ENCODE peak calls at places on chromosome 12, in four cellular contexts. T, W, B and N are unnamed samples.

GRCh38 chr12:19802915-19803314 is 363.6 kb downstream of the AEBP2 start:
- DNase-seq in B (no peak), W (no peak), T (no peak), N (no peak)

GRCh38 chr12:3930216-3930615 is 57.0 kb upstream of the PARP11 start:
- DNase-seq in W (no peak), T (no peak), B (no peak), N (no peak)

GRCh38 chr12:6183689-6184441 is 16.3 kb upstream of the CD9 start:
- DNase-seq in B (peak), T (no peak), W (no peak), N (no peak)

GRCh38 chr12:95304673-95305198 is 87.1 kb downstream of the VEZT start:
- DNase-seq in W (no peak), B (no peak), T (no peak), N (no peak)

GRCh38 chr12:92604786-92605185 is 98.0 kb upstream of the PLEKHG7 start:
- DNase-seq in B (no peak), T (no peak), W (no peak), N (no peak)

GRCh38 chr12:118850244-118850825 is 131.0 kb upstream of the SRRM4 start:
- DNase-seq in T (no peak), B (peak), W (peak), N (peak)

GRCh38 chr12:54475542-54475941 is 2.1 kb upstream of the GTSF1 start:
- DNase-seq in B (no peak), T (no peak), W (no peak), N (no peak)

GRCh38 chr12:95083938-95084337 is 10.5 kb upstream of the NR2C1 start:
- DNase-seq in W (no peak), T (no peak), B (no peak), N (no peak)

GRCh38 chr12:131983026-131983425 is 33.3 kb downstream of the EP400 start:
- DNase-seq in W (no peak), T (no peak), B (no peak), N (no peak)

GRCh38 chr12:92424338-92424737 is 278.5 kb upstream of the PLEKHG7 start:
- DNase-seq in T (no peak), W (no peak), B (no peak), N (peak)

GRCh38 chr12:3034067-3034750 is 43.0 kb upstream of the TSPAN9 start:
- DNase-seq in W (peak), B (peak), T (no peak), N (peak)

GRCh38 chr12:84508325-84508861 is 404.2 kb downstream of the SLC6A15 start:
- DNase-seq in W (no peak), T (no peak), B (peak), N (no peak)

GRCh38 chr12:54352022-54352531 is 12.2 kb downstream of the GPR84 start:
- DNase-seq in B (no peak), T (no peak), W (peak), N (peak)

GRCh38 chr12:41142376-41142775 is 45.7 kb upstream of the PDZRN4 start:
- DNase-seq in W (no peak), B (no peak), T (no peak), N (no peak)

GRCh38 chr12:81257952-81258551 is 180.2 kb downstream of the ACSS3 start:
- DNase-seq in W (no peak), B (peak), T (no peak), N (no peak)

GRCh38 chr12:47209014-47209413 is 129.3 kb upstream of the AMIGO2 start:
- DNase-seq in W (no peak), B (no peak), T (no peak), N (no peak)

GRCh38 chr12:73112035-73112816 is 840.1 kb downstream of the TRHDE start:
- DNase-seq in T (no peak), W (no peak), B (no peak), N (no peak)

GRCh38 chr12:121577443-121578180 is 3.2 kb downstream of the KDM2B start:
- DNase-seq in B (no peak), T (no peak), W (no peak), N (no peak)

GRCh38 chr12:121579981-121580868 is 598 bp downstream of the KDM2B start:
- DNase-seq in W (peak), T (no peak), B (peak), N (peak)

GRCh38 chr12:121578230-121579189 is 2.3 kb downstream of the KDM2B start:
- DNase-seq in W (no peak), T (no peak), B (no peak), N (peak)

GRCh38 chr12:121580959-121581680 is at the start of gene KDM2B:
- DNase-seq in T (no peak), W (peak), B (peak), N (no peak)

DNA sequence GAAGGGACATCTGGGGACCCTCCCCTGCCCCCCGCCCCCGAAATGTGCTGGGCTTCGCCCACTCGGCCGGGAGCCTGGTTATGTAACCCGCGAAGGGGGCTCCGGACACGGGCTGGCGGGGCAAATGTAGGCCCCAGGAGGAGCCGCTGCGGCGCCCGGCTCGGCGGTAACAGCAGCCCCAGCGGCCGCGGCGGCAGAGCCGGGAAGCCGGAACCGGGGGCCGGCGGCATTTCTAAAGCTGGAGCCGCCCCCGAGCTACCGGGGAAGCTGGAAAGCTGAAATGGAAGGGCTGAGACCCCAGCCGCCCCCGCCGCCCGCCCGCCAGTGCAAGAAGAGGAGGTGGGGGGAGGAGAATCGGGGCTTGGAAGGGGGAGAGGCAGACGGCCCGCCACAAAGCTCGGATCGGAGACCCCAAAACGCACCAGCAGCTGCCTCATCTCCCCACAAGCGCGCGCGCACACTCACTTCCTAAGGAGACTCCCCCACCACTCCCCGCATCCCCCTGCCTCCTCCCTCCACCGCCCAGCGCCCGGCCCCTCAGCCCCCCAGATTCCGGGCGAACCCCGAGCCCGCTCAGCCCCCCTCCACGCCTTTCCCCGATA is 1.5 kb downstream of the KDM2B start:
- DNase-seq in B (no peak), W (peak), T (no peak), N (peak)
- TF ChIP-seq CREB1 in B (no peak), W (no peak), T (no peak), N (no peak)

GRCh38 chr12:66514581-66514980 is 164.3 kb downstream of the GRIP1 start:
- DNase-seq in B (no peak), W (no peak), T (no peak), N (no peak)

GRCh38 chr12:66516133-66516532 is 162.7 kb downstream of the GRIP1 start:
- DNase-seq in W (peak), T (no peak), B (no peak), N (no peak)
- TF ChIP-seq ATF3 in W (no peak), T (no peak), B (no peak), N (no peak)

GRCh38 chr12:127038152-127038551 is 1228.8 kb upstream of the TMEM132C start:
- DNase-seq in W (no peak), T (no peak), B (no peak), N (no peak)
- TF ChIP-seq NR2C2 in W (no peak), T (no peak), B (no peak), N (no peak)

DNA sequence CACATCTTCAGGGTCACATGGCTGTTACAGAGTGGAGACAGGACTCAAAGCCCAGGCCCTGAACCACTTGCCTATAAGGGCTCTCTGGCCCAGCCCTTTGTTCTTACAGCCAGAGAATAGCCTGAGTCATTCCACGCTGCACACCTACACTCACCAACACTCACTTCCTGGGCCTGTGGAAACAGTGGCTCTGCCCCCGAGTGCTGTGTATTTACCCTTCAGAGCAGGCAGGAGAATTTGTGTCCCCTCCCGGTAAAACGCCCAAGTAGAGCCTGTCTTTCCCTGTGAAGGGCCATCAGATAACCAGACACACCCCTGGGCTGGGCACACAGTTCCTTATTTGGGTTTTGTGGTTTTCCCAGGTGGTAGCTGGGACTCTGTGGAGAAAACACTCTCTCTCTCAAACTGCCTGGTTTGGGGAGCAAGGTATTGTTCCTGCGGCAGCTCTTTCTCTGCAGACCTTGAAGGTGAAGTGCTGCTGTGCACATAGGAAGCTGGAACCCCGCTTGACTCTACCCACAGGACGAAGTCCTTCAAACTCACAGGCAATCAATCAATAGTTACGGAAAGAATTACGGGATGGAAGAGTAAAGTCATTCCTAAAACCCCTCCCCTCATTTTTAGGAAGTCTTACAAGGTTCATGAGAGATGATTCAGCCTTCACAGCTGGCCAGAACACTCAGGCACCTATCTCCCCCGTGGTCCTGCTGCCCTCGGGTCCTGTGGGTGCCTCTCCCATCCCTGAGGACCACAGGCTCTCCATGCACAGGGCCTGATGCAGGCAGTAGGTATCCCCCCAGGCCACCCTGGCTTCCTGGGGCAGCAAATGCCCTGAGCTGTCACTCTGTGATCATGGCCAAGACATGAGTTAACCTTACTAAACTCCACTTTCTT is 20.3 kb downstream of the FIGNL2 start:
- DNase-seq in T (no peak), W (no peak), B (no peak), N (no peak)
- TF ChIP-seq CREB1 in T (no peak), W (no peak), B (no peak), N (no peak)

DNA sequence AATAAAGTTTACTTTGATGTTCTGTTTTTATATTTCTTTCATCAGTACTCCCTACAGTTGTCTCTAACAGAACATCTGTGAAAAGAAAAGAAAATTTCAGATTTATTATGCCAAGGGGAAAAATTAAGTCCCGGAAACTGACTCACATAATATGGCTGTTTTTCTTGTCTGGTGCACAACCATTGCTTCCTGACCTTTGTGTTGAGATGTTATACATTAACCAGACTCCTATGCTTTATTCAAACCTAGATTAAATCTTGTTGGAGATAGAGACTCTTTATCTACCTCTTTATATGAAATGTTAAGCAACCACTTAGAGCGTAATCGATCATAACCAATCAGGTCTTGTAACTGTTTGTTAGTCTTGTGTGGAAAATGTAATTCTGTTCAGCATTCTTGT is 37.6 kb upstream of the BICD1 start:
- DNase-seq in B (peak), T (no peak), W (no peak), N (no peak)
- TF ChIP-seq ATF3 in B (no peak), T (no peak), W (no peak), N (no peak)

GRCh38 chr12:109619002-109619604 is 45.5 kb downstream of the MVK start:
- DNase-seq in B (no peak), W (peak), T (no peak), N (no peak)

GRCh38 chr12:109624467-109624866 is 50.9 kb downstream of the MVK start:
- DNase-seq in T (no peak), B (no peak), W (no peak), N (no peak)

GRCh38 chr12:109625131-109625559 is 51.6 kb downstream of the MVK start:
- DNase-seq in W (peak), B (no peak), T (no peak), N (no peak)

GRCh38 chr12:109621271-109621671 is 47.7 kb downstream of the MVK start:
- DNase-seq in W (no peak), B (no peak), T (no peak), N (no peak)

DNA sequence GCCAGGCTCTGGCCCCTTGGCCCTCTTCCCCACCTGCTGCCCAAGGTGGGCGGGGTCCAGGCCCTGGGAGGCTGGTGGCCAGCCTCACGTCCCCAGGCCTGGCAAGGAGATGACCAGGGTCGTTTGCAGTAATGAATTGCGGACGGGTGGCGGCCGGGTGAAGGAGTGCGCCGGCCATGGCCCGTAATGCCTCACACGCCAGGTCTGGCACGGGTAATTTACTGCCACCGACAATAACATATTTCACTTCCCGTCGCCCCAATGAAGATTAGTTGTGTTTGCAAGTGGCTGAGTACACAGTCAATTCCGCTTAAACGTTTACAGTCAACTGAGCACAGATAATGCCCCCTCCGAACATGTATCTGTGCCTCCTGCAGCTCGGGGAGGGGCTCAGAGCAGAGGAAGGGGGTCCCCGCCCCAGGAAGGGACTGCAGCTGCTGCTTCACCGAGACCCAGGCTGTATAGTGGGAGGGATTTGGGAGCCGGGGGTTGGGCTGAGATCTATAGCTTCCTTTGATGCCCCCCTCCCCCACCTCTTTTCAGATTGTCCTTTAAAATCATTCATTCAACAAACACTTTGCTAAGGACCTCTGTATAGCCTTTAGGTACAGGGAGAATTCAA is 48.4 kb downstream of the MVK start:
- DNase-seq in T (no peak), B (no peak), W (no peak), N (no peak)
- TF ChIP-seq NR2C2 in T (no peak), B (no peak), W (no peak), N (no peak)

GRCh38 chr12:53049582-53050318 is at the start of gene TNS2:
- DNase-seq in W (peak), T (no peak), B (peak), N (peak)
- TF ChIP-seq CREB1 in W (no peak), T (no peak), B (no peak), N (peak)